ENCODE peak calls at places on chromosomes 12 and 14, in six cellular contexts. I is hepatocyte, N is tibial nerve, B is IMR-90, U is GM23248, C is suprapubic skin. Q is an unnamed sample. For H3K9me3 and H3K4me1, the result is how much of the 10 kb centered on the place peaks cover.

GRCh38 chr12:9211687-9212086 is 3.5 kb upstream of the PZP start:
- DNase-seq in C (no peak), B (no peak), N (no peak), U (no peak), I (no peak), Q (no peak)

GRCh38 chr12:6684609-6685008 is 4.6 kb downstream of the ZNF384 start:
- DNase-seq in N (peak), B (peak), U (peak), C (no peak), I (peak), Q (no peak)

GRCh38 chr12:92971869-92972524 is 42.9 kb upstream of the EEA1 start:
- DNase-seq in I (no peak), N (no peak), U (peak), B (peak), C (no peak), Q (no peak)

GRCh38 chr12:101372431-101372830 is 35.1 kb downstream of the ARL1 start:
- DNase-seq in N (no peak), U (no peak), I (no peak), B (no peak), C (no peak), Q (no peak)

GRCh38 chr14:69571449-69571878 is 3.2 kb downstream of the CCDC177 start:
- DNase-seq in U (peak), N (no peak), I (no peak), B (no peak), C (no peak), Q (no peak)

GRCh38 chr12:102526701-102527100 is 46.3 kb upstream of the IGF1 start:
- DNase-seq in B (peak), C (no peak), N (no peak), U (peak), I (no peak), Q (no peak)

GRCh38 chr14:84750763-84751554 is 779.0 kb upstream of the FLRT2 start:
- DNase-seq in N (no peak), C (no peak), U (no peak), B (peak), I (peak), Q (no peak)

GRCh38 chr12:83027021-83027723 is 340.5 kb downstream of the TMTC2 start:
- DNase-seq in U (no peak), N (no peak), B (no peak), C (no peak), I (no peak), Q (no peak)

GRCh38 chr14:56046546-56046945 is 71.7 kb upstream of the PELI2 start:
- DNase-seq in C (no peak), I (no peak), U (no peak), B (no peak), N (no peak), Q (no peak)

GRCh38 chr14:61531741-61532505 is 163.4 kb upstream of the HIF1A start:
- DNase-seq in I (no peak), N (no peak), B (peak), U (peak), C (no peak), Q (no peak)

GRCh38 chr14:31261859-31262739 is 54.5 kb upstream of the HECTD1 start:
- DNase-seq in C (peak), N (peak), I (peak), B (peak), U (peak), Q (no peak)

GRCh38 chr14:36619853-36620252 is 37.4 kb upstream of the NKX2-8 start:
- DNase-seq in C (no peak), B (no peak), N (no peak), U (peak), I (no peak), Q (no peak)

GRCh38 chr12:286531-287300 is 24.1 kb upstream of the SLC6A13 start:
- DNase-seq in B (no peak), U (no peak), C (no peak), I (no peak), N (no peak), Q (no peak)

GRCh38 chr12:105201389-105201788 is 34.6 kb downstream of the APPL2 start:
- DNase-seq in B (no peak), I (no peak), C (no peak), N (no peak), U (no peak), Q (no peak)

GRCh38 chr12:85029456-85029855 is 6.6 kb downstream of the TSPAN19 start:
- DNase-seq in B (peak), I (peak), C (no peak), U (peak), N (no peak), Q (no peak)

GRCh38 chr14:101495827-101496778 is 65.2 kb upstream of the DIO3 start:
- DNase-seq in N (no peak), I (no peak), B (no peak), U (no peak), C (peak), Q (peak)

GRCh38 chr14:61322011-61322798 is 826 bp downstream of the PRKCH start:
- DNase-seq in B (no peak), N (no peak), I (peak), U (no peak), C (peak), Q (peak)

GRCh38 chr14:76829650-76830421 is 3.6 kb downstream of the LRRC74A start:
- DNase-seq in C (no peak), U (no peak), I (no peak), N (peak), B (no peak), Q (no peak)

GRCh38 chr14:78403278-78403815 is 233.2 kb downstream of the NRXN3 start:
- DNase-seq in N (no peak), C (no peak), U (peak), I (peak), B (no peak), Q (no peak)

GRCh38 chr14:80344208-80344607 is 132.9 kb upstream of the DIO2 start:
- DNase-seq in C (no peak), U (no peak), B (no peak), I (no peak), N (no peak), Q (no peak)

GRCh38 chr12:19155981-19156734 is 26.6 kb downstream of the PLEKHA5 start:
- DNase-seq in I (no peak), U (no peak), C (no peak), B (no peak), N (no peak), Q (no peak)

GRCh38 chr14:98564541-98564940 is 707.5 kb downstream of the BCL11B start:
- DNase-seq in U (no peak), I (no peak), B (no peak), C (no peak), N (no peak), Q (no peak)

GRCh38 chr12:103821773-103822172 is 19.3 kb downstream of the NT5DC3 start:
- DNase-seq in C (no peak), N (no peak), U (peak), I (no peak), B (peak), Q (no peak)

GRCh38 chr12:76270657-76271358 is 77.4 kb downstream of the BBS10 start:
- DNase-seq in U (no peak), N (no peak), I (no peak), B (no peak), C (no peak), Q (no peak)

GRCh38 chr12:94795520-94795919 is 145.2 kb upstream of the TMCC3 start:
- DNase-seq in N (no peak), U (peak), C (no peak), B (peak), I (peak), Q (no peak)

GRCh38 chr14:80930836-80931389 is 10.6 kb downstream of the CEP128 start:
- DNase-seq in U (peak), I (no peak), B (peak), N (no peak), C (no peak), Q (no peak)

GRCh38 chr14:104115691-104116543 is 22.5 kb upstream of the KIF26A start:
- DNase-seq in C (peak), N (no peak), B (no peak), I (peak), U (no peak), Q (peak)

GRCh38 chr14:72782182-72782508 is 111.8 kb downstream of the DPF3 start:
- DNase-seq in B (no peak), N (no peak), U (no peak), C (no peak), I (no peak), Q (no peak)

GRCh38 chr12:65742481-65742971 is 81.8 kb upstream of the HMGA2 start:
- DNase-seq in U (peak), I (peak), N (no peak), C (no peak), B (peak), Q (no peak)

GRCh38 chr12:27772328-27773049 is 7.5 kb upstream of the KLHL42 start:
- DNase-seq in U (peak), N (no peak), I (no peak), C (no peak), B (peak), Q (no peak)

GRCh38 chr14:96393292-96393691 is 1.4 kb downstream of the AK7 start:
- DNase-seq in C (no peak), U (no peak), I (no peak), B (no peak), N (no peak), Q (no peak)

GRCh38 chr14:100146548-100147091 is 12.8 kb downstream of the DEGS2 start:
- DNase-seq in I (no peak), U (no peak), C (no peak), N (no peak), B (no peak), Q (no peak)

GRCh38 chr14:100147181-100147631 is 12.2 kb downstream of the DEGS2 start:
- DNase-seq in C (no peak), N (no peak), I (no peak), U (no peak), B (no peak), Q (peak)

GRCh38 chr14:100144996-100145646 is 14.3 kb downstream of the DEGS2 start:
- DNase-seq in U (no peak), I (peak), C (no peak), N (no peak), B (no peak), Q (no peak)

GRCh38 chr14:100144645-100144995 is 14.8 kb downstream of the DEGS2 start:
- DNase-seq in I (no peak), N (no peak), C (no peak), U (no peak), B (no peak), Q (no peak)

DNA sequence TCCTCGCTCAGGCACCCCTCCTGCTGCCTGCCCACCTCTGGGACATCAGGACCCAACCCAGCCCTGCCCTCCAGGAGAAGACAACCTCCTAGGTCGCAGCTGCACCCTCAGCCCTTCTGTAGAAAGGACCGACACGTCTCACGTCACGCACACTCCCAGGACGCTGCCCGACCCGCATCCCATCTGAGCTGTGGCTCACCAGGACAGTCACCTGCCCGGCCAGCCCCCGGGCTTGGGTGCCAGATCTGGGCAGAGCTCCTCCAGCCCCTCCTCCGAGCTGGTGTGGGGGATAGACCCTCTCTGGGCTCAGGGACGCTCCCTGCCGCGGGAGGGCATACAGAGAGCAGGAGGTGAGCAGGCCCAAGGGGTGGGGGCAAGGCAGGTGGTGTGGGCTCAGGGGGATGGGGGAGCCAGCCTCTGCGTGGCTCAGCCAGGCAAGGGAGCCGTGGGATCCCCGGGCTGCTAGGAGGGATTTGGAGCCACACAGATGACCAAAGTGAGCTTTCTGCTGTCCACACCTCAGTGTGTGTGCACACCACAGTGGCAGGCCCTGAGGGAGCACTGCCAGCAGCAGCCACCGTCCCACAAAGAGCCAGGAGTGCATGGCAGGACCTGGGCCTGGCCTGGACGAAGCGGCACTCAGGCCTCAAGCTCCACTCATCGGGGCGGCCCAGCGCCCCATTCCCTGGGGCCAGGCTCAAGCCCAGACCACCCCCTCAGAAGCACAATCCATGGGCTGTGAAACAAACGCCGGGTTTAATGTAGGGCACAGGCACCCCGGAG is 13.6 kb downstream of the DEGS2 start:
- DNase-seq in U (no peak), I (no peak), C (no peak), N (no peak), B (no peak), Q (no peak)
- H3K27ac ChIP-seq in U (no peak), I (peak), C (no peak), N (peak), B (no peak), Q (no peak)

GRCh38 chr14:26765301-26765700 is 167.5 kb upstream of the NOVA1 start:
- DNase-seq in I (no peak), B (no peak), U (peak), N (no peak), C (no peak), Q (no peak)

GRCh38 chr14:26761532-26761931 is 163.7 kb upstream of the NOVA1 start:
- DNase-seq in C (no peak), U (no peak), B (no peak), N (no peak), I (no peak), Q (no peak)

GRCh38 chr14:26766726-26767125 is 168.9 kb upstream of the NOVA1 start:
- DNase-seq in C (no peak), B (no peak), I (no peak), U (no peak), N (no peak), Q (no peak)

DNA sequence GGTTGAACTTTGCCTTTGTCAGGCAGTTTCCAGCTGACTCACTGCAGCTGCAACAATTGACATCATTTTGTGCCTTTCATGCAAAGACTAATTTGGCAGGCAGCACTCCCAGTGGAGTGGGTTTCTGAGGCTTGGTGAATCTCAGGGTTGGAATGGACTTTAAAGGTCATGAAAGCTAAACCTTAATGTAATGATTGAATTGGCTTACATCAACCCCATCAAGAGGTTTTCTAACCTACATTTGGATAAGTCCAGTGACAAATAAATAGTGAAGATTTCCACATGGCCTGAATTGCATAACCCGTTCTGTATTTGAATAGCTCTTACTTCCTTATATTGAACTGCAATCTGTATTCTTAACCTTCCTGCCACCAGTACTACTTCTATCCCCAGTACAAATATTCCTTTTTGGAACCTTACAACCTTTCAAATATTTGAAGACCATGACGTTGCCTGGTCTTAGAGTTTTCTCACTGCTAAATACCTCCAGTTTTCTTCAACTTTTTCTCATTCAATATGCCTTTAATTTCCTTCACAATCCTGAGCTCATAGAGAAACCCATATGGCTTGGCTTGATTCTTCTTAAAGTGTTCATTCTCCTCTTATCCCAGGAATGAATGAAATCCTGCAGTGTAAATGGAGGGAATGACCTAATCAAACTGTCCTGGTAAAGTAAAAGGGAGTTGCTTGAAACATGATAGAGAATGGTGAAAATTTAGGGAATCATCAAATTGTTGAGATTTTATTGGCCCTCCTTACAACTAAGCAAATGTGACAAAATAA is 168.1 kb upstream of the NOVA1 start:
- DNase-seq in I (peak), N (peak), B (peak), U (peak), C (no peak), Q (no peak)
- H3K9me3 ChIP-seq in I (under half), N (under half), B (under half), U (under half), C (under half), Q (under half)

GRCh38 chr14:91350813-91351507 is 66.7 kb downstream of the CCDC88C start:
- DNase-seq in N (no peak), U (no peak), B (no peak), I (no peak), C (no peak), Q (no peak)

GRCh38 chr14:91349481-91350074 is 68.0 kb downstream of the CCDC88C start:
- DNase-seq in B (no peak), N (no peak), C (no peak), U (no peak), I (no peak), Q (no peak)

GRCh38 chr14:91351508-91351853 is 66.1 kb downstream of the CCDC88C start:
- DNase-seq in N (no peak), U (no peak), C (no peak), B (no peak), I (no peak), Q (no peak)

GRCh38 chr14:91348861-91349465 is 68.7 kb downstream of the CCDC88C start:
- DNase-seq in C (no peak), B (no peak), U (no peak), I (no peak), N (no peak), Q (no peak)

GRCh38 chr14:91350483-91350812 is 67.2 kb downstream of the CCDC88C start:
- DNase-seq in U (no peak), N (no peak), B (no peak), I (no peak), C (no peak), Q (no peak)
- H3K4me1 ChIP-seq in U (under half), N (under half), B (under half), I (under half), C (under half), Q (under half)

GRCh38 chr12:52091869-52092268 is 12.4 kb downstream of the SMIM41 start:
- DNase-seq in U (no peak), N (no peak), I (no peak), B (no peak), C (no peak), Q (peak)

GRCh38 chr12:52097045-52097666 is 17.7 kb downstream of the SMIM41 start:
- DNase-seq in I (no peak), U (no peak), C (no peak), N (no peak), B (no peak), Q (peak)

GRCh38 chr12:52093346-52093745 is 13.8 kb downstream of the SMIM41 start:
- DNase-seq in C (no peak), U (no peak), B (no peak), N (no peak), I (no peak), Q (peak)

GRCh38 chr12:52091061-52091460 is 11.6 kb downstream of the SMIM41 start:
- DNase-seq in I (no peak), C (no peak), B (no peak), U (no peak), N (no peak), Q (peak)

GRCh38 chr12:52096332-52097044 is 17.0 kb downstream of the SMIM41 start:
- DNase-seq in I (no peak), N (no peak), U (no peak), C (no peak), B (no peak), Q (no peak)
- H3K27ac ChIP-seq in I (no peak), N (no peak), U (no peak), C (no peak), B (no peak), Q (no peak)

GRCh38 chr12:34376133-34376799 is 354.0 kb downstream of the ALG10 start:
- DNase-seq in I (no peak), U (no peak), C (no peak), B (no peak), N (no peak), Q (no peak)

GRCh38 chr12:34377243-34378035 is 355.1 kb downstream of the ALG10 start:
- DNase-seq in I (no peak), U (no peak), B (no peak), N (no peak), C (no peak), Q (no peak)

GRCh38 chr12:34384693-34385092 is 362.4 kb downstream of the ALG10 start:
- DNase-seq in U (no peak), B (no peak), N (no peak), C (no peak), I (no peak), Q (no peak)

GRCh38 chr12:34373926-34374325 is 351.6 kb downstream of the ALG10 start:
- DNase-seq in C (no peak), U (no peak), N (no peak), B (no peak), I (no peak), Q (no peak)

GRCh38 chr12:34379142-34379541 is 356.8 kb downstream of the ALG10 start:
- DNase-seq in I (no peak), B (no peak), N (no peak), C (no peak), U (no peak), Q (no peak)
- H3K9me3 ChIP-seq in I (under half), B (under half), N (under half), C (half or more), U (under half), Q (under half)

GRCh38 chr12:51128905-51129304 is 44.0 kb downstream of the TFCP2 start:
- DNase-seq in I (no peak), U (no peak), N (no peak), C (no peak), B (peak), Q (no peak)

GRCh38 chr12:51131745-51132521 is 41.0 kb downstream of the TFCP2 start:
- DNase-seq in C (no peak), N (no peak), B (no peak), U (no peak), I (no peak), Q (no peak)

GRCh38 chr12:51127050-51127729 is 43.8 kb upstream of the CSRNP2 start:
- DNase-seq in I (no peak), C (no peak), U (peak), N (no peak), B (peak), Q (no peak)

DNA sequence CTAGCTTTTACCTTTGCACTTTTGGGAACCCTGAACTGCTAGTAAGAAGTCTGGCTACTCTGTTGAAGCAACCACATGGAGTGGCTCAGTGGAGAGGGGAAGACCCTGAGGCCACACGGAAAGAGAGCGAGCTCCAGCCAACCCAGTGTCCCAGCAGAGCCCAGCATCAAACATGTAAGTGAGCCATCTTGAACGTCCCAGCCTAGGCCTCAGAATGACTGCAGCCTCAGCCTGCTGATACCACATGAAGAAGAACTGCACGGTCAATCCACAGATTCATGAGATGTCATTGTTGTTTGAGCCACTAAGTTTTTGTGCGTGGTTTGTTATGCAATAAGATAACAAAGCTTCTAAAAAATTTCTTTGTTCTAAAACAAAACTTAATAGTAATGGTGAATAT is 40.2 kb downstream of the TFCP2 start:
- DNase-seq in C (no peak), B (peak), N (no peak), I (no peak), U (no peak), Q (no peak)
- H3K4me1 ChIP-seq in C (under half), B (under half), N (under half), I (under half), U (under half), Q (under half)

GRCh38 chr12:81084848-81085350 is 7.0 kb downstream of the ACSS3 start:
- DNase-seq in C (no peak), B (no peak), N (no peak), U (no peak), I (no peak), Q (no peak)
- H3K27ac ChIP-seq in C (no peak), B (no peak), N (no peak), U (no peak), I (peak), Q (peak)

Q was measured in upper lobe of right lung.